ENCODE peak calls at places on chromosomes 5 and 9, in five cellular contexts. One of them, this sample, is unnamed. For H3K4me1, the result is how much of the 10 kb centered on the place peaks cover.

GRCh38 chr9:131618071-131618479 is 72.8 kb downstream of the PRRT1B start:
- DNase-seq in colonic mucosa: no peak
- DNase-seq in psoas muscle: peak
- DNase-seq in PC-9: peak
- DNase-seq in A549: no peak
- DNase-seq in this sample: peak

GRCh38 chr5:161546463-161547301 is at the start of gene GABRB2:
- DNase-seq in colonic mucosa: peak
- DNase-seq in psoas muscle: peak
- DNase-seq in PC-9: no peak
- DNase-seq in A549: peak
- DNase-seq in this sample: peak

GRCh38 chr5:3123763-3124157 is 372.3 kb upstream of the IRX2 start:
- DNase-seq in colonic mucosa: no peak
- DNase-seq in psoas muscle: no peak
- DNase-seq in PC-9: no peak
- DNase-seq in A549: no peak
- DNase-seq in this sample: no peak

GRCh38 chr5:175895701-175896102 is 24.3 kb downstream of the CPLX2 start:
- DNase-seq in colonic mucosa: no peak
- DNase-seq in psoas muscle: no peak
- DNase-seq in PC-9: peak
- DNase-seq in A549: no peak
- DNase-seq in this sample: no peak

GRCh38 chr5:150895431-150896428 is 9.1 kb downstream of the ZNF300 start:
- DNase-seq in colonic mucosa: no peak
- DNase-seq in psoas muscle: no peak
- DNase-seq in PC-9: no peak
- DNase-seq in A549: peak
- DNase-seq in this sample: no peak

GRCh38 chr9:68827833-68828744 is 123.0 kb downstream of the PIP5K1B start:
- DNase-seq in colonic mucosa: no peak
- DNase-seq in psoas muscle: no peak
- DNase-seq in PC-9: no peak
- DNase-seq in A549: no peak
- DNase-seq in this sample: no peak

GRCh38 chr9:125460346-125460745 is 198.7 kb downstream of the GAPVD1 start:
- DNase-seq in colonic mucosa: no peak
- DNase-seq in psoas muscle: no peak
- DNase-seq in PC-9: no peak
- DNase-seq in A549: no peak
- DNase-seq in this sample: no peak

GRCh38 chr5:58357121-58357520 is 102.8 kb downstream of the PLK2 start:
- DNase-seq in colonic mucosa: no peak
- DNase-seq in psoas muscle: no peak
- DNase-seq in PC-9: no peak
- DNase-seq in A549: no peak
- DNase-seq in this sample: no peak

GRCh38 chr9:22170162-22170932 is 161.2 kb upstream of the CDKN2B start:
- DNase-seq in colonic mucosa: no peak
- DNase-seq in psoas muscle: no peak
- DNase-seq in PC-9: no peak
- DNase-seq in A549: peak
- DNase-seq in this sample: no peak

GRCh38 chr5:83817591-83817990 is 96.9 kb upstream of the HAPLN1 start:
- DNase-seq in colonic mucosa: no peak
- DNase-seq in psoas muscle: no peak
- DNase-seq in PC-9: no peak
- DNase-seq in A549: no peak
- DNase-seq in this sample: no peak

DNA sequence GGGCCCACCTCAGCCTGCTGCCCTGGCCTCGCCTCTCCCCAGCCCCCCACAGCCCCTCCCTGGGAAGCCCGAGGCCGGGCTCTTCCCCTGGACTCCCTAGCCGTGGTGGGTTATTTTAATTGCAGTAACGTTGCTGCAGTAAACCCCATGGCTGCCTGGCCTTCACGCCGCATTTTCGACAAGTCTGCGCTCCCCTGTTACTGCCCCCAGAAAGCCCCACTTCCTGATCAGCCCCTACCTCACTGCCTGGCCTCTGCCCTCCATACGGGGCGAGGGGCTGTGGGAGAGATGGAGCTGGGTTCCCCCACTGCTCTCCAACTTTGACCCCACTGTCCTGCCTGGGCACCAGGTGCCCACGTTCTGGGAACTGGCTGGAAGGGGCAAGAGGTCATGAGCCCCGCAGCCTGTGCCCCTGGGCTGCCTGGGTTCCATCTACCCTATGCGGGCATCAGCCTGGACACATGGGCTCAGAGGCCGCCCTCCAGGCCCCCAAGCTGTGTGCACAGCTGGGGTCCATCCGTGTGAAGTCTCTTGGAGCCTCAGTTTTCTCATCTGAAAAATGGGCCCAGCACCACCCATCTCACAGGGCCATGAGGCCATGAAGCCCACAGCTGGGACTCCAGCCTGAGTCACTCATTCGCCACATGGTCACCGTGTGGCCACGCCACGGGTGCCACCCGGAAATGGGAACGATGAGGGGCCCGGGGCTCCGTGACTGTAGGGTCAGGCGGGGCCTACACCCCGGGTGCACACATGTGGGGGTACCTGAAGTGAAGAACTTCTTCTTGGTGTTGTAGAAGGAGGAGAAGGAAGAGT is 11.5 kb downstream of the EGFL7 start:
- DNase-seq in colonic mucosa: no peak
- DNase-seq in psoas muscle: no peak
- DNase-seq in PC-9: no peak
- DNase-seq in A549: no peak
- DNase-seq in this sample: no peak
- H3K4me1 ChIP-seq in colonic mucosa: under half
- H3K4me1 ChIP-seq in psoas muscle: under half
- H3K4me1 ChIP-seq in PC-9: under half
- H3K4me1 ChIP-seq in A549: under half
- H3K4me1 ChIP-seq in this sample: under half

GRCh38 chr9:90803860-90804593 is 2.4 kb downstream of the SYK start:
- DNase-seq in colonic mucosa: no peak
- DNase-seq in psoas muscle: no peak
- DNase-seq in PC-9: no peak
- DNase-seq in A549: no peak
- DNase-seq in this sample: no peak

GRCh38 chr9:90808890-90809685 is 7.5 kb downstream of the SYK start:
- DNase-seq in colonic mucosa: no peak
- DNase-seq in psoas muscle: no peak
- DNase-seq in PC-9: no peak
- DNase-seq in A549: no peak
- DNase-seq in this sample: no peak

GRCh38 chr9:90805006-90805993 is 3.7 kb downstream of the SYK start:
- DNase-seq in colonic mucosa: no peak
- DNase-seq in psoas muscle: no peak
- DNase-seq in PC-9: no peak
- DNase-seq in A549: no peak
- DNase-seq in this sample: no peak

GRCh38 chr9:90808226-90808797 is 6.7 kb downstream of the SYK start:
- DNase-seq in colonic mucosa: no peak
- DNase-seq in psoas muscle: no peak
- DNase-seq in PC-9: no peak
- DNase-seq in A549: no peak
- DNase-seq in this sample: no peak

GRCh38 chr9:90807006-90807405 is 5.4 kb downstream of the SYK start:
- DNase-seq in colonic mucosa: no peak
- DNase-seq in psoas muscle: no peak
- DNase-seq in PC-9: no peak
- DNase-seq in A549: no peak
- DNase-seq in this sample: no peak
- H3K4me3 ChIP-seq in colonic mucosa: no peak
- H3K4me3 ChIP-seq in psoas muscle: no peak
- H3K4me3 ChIP-seq in PC-9: no peak
- H3K4me3 ChIP-seq in A549: no peak
- H3K4me3 ChIP-seq in this sample: no peak

DNA sequence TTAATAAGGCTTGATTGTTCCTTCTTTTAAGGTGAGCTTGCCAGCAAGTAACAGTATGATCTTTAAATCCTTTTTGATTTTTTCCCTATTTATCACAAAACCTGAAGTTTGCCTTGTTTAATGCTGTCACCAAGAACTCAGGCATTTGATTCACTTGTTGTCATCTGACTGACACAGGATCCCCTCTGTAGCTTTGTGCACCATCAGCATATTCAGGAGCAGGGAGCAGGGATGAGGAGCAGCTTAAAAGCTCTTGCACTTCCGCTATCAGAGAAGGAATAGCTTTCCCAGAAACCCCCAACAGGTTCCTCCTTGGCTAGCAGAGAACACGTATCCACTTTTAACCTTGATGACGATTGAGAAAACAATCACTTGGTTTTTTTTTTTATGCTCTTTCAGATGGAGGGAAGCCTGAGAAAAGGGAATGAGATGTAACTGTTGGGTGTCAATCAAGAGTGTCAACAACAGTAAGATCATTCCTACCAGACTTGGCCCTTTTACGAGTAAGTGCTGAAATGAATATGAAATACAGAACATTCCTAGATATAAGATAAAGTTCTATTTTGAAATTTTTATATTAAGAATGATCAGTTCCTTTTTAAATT is 433.1 kb upstream of the CDH18 start:
- DNase-seq in colonic mucosa: no peak
- DNase-seq in psoas muscle: no peak
- DNase-seq in PC-9: no peak
- DNase-seq in A549: no peak
- DNase-seq in this sample: no peak
- TF ChIP-seq CTCF in colonic mucosa: no peak
- TF ChIP-seq CTCF in psoas muscle: no peak
- TF ChIP-seq CTCF in PC-9: no peak
- TF ChIP-seq CTCF in A549: no peak
- TF ChIP-seq CTCF in this sample: no peak

GRCh38 chr5:172903790-172904189 is 55.4 kb upstream of the RPL26L1 start:
- DNase-seq in colonic mucosa: peak
- DNase-seq in psoas muscle: no peak
- DNase-seq in PC-9: peak
- DNase-seq in A549: peak
- DNase-seq in this sample: no peak
- H3K4me1 ChIP-seq in colonic mucosa: under half
- H3K4me1 ChIP-seq in psoas muscle: half or more
- H3K4me1 ChIP-seq in PC-9: half or more
- H3K4me1 ChIP-seq in A549: half or more
- H3K4me1 ChIP-seq in this sample: under half

GRCh38 chr5:88394531-88395185 is 126.0 kb upstream of the TMEM161B start:
- DNase-seq in colonic mucosa: no peak
- DNase-seq in psoas muscle: no peak
- DNase-seq in PC-9: no peak
- DNase-seq in A549: no peak
- DNase-seq in this sample: no peak
- H3K4me3 ChIP-seq in colonic mucosa: no peak
- H3K4me3 ChIP-seq in psoas muscle: no peak
- H3K4me3 ChIP-seq in PC-9: no peak
- H3K4me3 ChIP-seq in A549: no peak
- H3K4me3 ChIP-seq in this sample: no peak